ENCODE peak calls at places on chromosomes 2 and 18, in six cellular contexts. L is heart left ventricle, S is adrenal gland, G is body of pancreas, Y is thyroid gland, I is spleen. K is an unnamed sample.

GRCh38 chr2:158586491-158586890 is 129.7 kb downstream of the PKP4 start:
- DNase-seq in S (no peak), Y (no peak), L (no peak), I (no peak), G (no peak), K (no peak)

GRCh38 chr2:174176898-174177297 is 71.4 kb downstream of the OLA1 start:
- DNase-seq in S (no peak), G (no peak), L (no peak), Y (no peak), I (no peak), K (no peak)

GRCh38 chr2:134934150-134934549 is 15.5 kb downstream of the CCNT2 start:
- DNase-seq in L (no peak), Y (no peak), I (no peak), S (no peak), G (no peak), K (no peak)

GRCh38 chr18:70019136-70019535 is 71.5 kb upstream of the CD226 start:
- DNase-seq in I (no peak), L (no peak), S (no peak), Y (no peak), G (no peak), K (no peak)

GRCh38 chr18:9106800-9107574 is 4.5 kb downstream of the NDUFV2 start:
- DNase-seq in I (no peak), L (no peak), G (no peak), S (no peak), Y (no peak), K (no peak)

GRCh38 chr18:3172081-3172480 is 47.7 kb downstream of the MYOM1 start:
- DNase-seq in I (no peak), G (no peak), S (no peak), L (no peak), Y (no peak), K (no peak)

GRCh38 chr2:29066271-29066860 is 8.0 kb downstream of the PCARE start:
- DNase-seq in Y (peak), G (peak), I (no peak), S (no peak), L (no peak), K (peak)

GRCh38 chr2:102005989-102006885 is 14.5 kb downstream of the IL1R2 start:
- DNase-seq in I (no peak), L (peak), S (peak), G (peak), Y (no peak), K (no peak)

GRCh38 chr2:85175369-85176299 is 42.4 kb downstream of the TCF7L1 start:
- DNase-seq in G (peak), S (no peak), Y (peak), I (no peak), L (peak), K (no peak)

GRCh38 chr18:45060102-45060501 is 379.4 kb downstream of the SETBP1 start:
- DNase-seq in L (no peak), I (no peak), S (no peak), G (no peak), Y (no peak), K (no peak)

GRCh38 chr2:86598966-86599365 is 24.7 kb downstream of the RNF103 start:
- DNase-seq in G (no peak), I (no peak), Y (no peak), S (no peak), L (no peak), K (no peak)

GRCh38 chr2:100819365-100820345 is at the start of gene NPAS2:
- DNase-seq in Y (peak), I (no peak), S (peak), L (peak), G (peak), K (peak)
- TF ChIP-seq POLR2A in Y (no peak), I (no peak), S (peak), L (no peak), G (no peak), K (no peak)

DNA sequence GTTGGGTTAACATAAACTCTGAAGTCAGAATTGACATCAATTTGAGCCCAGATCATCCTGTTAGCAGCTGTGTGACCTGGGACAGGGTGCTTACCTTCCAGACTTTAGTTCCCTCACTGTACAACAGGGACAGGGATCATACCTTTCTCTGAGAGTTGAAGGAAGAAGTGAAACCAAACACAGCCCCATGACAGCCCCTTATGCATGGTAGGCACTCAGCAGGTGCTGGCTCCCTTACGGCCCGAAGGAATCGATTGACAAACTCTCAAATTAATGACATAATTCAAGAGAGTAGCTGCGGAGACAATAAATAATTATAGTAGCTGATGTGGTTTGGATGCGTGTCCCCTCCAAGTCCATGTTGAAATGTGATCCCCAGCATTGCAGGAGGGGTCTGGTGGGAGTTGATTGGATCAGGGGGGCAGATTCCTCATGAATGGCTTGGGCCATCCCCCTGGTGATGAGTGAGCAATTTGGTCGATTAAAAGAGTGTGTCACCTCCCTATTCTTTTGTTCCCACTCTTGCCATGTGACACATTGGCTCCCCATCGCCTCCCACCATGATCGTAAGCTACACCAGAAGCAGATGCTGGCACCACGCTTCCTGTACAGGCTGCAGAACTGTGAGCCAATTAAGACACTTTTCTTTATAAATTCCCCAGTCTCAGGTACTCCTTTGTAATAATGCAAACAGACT is 72.4 kb downstream of the ODC1 start:
- DNase-seq in L (no peak), G (no peak), S (no peak), Y (no peak), I (no peak), K (no peak)
- H3K27ac ChIP-seq in L (no peak), G (no peak), S (no peak), Y (no peak), I (no peak), K (peak)

GRCh38 chr2:177618270-177619253 is 226.0 kb downstream of the AGPS start:
- DNase-seq in G (peak), L (peak), Y (peak), S (peak), I (peak), K (peak)
- TF ChIP-seq POLR2A in G (peak), L (peak), Y (no peak), S (peak), I (no peak), K (no peak)

DNA sequence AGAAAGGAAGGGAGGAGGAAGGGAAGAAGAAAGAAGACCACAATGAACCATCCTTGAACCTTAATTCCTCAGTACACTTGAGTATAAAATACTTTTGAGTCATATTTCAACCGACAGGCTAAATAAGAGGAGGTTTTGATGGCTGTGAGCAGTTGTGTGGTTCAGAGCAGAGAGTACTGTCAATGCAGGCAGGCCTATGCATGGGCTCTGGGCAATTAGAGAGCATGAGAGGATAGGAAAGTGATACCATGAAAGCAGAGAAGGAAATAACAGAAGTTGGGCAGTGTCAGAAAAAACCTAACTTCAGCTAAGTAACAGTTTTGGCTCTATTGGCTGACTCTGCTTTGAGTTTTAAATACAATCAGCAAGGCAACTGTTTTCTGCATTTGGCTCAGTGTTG is 123.6 kb upstream of the STK17B start:
- DNase-seq in S (no peak), Y (no peak), G (no peak), L (no peak), I (no peak), K (no peak)
- H3K27ac ChIP-seq in S (no peak), Y (no peak), G (no peak), L (no peak), I (no peak), K (peak)

DNA sequence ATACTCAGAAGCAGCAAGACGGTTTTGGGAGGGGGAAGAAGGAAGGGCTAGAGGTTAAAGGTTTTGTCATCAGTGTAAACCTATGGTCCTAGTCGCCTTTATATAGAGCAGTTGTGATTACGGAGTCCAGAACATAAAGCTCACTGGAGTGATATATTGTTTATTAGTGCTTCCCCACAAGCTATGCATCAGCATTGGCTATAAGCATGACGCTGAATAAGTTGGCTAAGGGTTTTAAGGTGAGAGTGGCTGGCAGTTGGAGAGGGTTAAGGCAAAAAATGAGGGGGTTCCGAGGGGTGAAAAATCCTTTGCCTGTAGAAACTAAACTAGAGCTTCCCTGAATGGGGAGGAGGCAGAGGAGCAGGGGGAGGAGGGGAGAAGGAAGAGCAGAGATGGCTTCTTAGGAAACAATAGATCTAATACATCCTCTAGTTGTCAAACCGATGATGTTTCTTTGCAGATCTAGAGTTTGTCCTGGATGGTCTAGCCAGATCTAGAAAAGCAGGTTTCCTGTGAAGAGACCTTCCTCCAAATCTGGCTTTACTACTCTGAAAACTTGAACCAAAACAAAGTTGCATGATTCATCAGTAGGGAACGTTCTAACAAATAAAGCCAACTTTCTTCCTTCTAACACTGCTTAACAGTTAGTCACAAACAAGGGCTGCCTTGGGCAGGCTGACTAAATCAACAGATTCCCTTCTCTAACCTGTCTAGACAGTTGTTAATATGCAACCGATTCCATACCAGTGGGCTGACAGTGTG is 2.5 kb downstream of the KLF7 start:
- DNase-seq in G (peak), I (no peak), L (no peak), S (peak), Y (peak), K (no peak)
- TF ChIP-seq POLR2A in G (no peak), I (peak), L (peak), S (peak), Y (no peak), K (no peak)

GRCh38 chr18:211582-211981 is 53.2 kb downstream of the USP14 start:
- DNase-seq in Y (no peak), G (no peak), S (no peak), I (no peak), L (no peak), K (no peak)

GRCh38 chr18:215448-216010 is 52.3 kb downstream of the THOC1 start:
- DNase-seq in G (no peak), Y (peak), I (no peak), S (no peak), L (no peak), K (no peak)

GRCh38 chr18:212780-213179 is 54.4 kb downstream of the USP14 start:
- DNase-seq in S (no peak), L (no peak), G (no peak), I (no peak), Y (no peak), K (no peak)

GRCh38 chr18:213977-214376 is 53.9 kb downstream of the THOC1 start:
- DNase-seq in S (no peak), G (no peak), I (no peak), Y (no peak), L (no peak), K (no peak)

DNA sequence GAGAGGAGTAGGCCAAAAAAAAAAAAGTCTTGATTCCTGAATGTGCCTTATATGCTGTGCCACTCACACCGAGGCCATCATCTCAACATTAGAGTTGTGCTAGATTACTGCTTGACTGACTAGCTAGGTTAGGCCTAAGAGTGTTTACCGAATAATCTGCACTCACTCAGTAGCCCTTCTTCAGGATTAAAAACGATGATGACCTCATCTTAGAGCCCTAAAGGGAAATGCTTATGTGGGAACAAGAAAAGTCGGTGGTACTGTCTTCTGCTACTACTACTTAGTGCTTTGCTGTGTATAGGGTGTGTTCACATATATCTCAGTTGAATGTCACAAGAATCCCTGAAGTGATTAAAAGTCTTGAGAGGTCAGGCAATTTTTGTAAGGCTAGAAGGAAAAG is 54.3 kb downstream of the THOC1 start:
- DNase-seq in I (no peak), Y (no peak), L (no peak), S (no peak), G (no peak), K (no peak)
- H3K27ac ChIP-seq in I (no peak), Y (no peak), L (no peak), S (no peak), G (no peak), K (no peak)

GRCh38 chr18:77980275-77980674 is 730.6 kb downstream of the GALR1 start:
- DNase-seq in L (no peak), S (no peak), I (no peak), Y (no peak), G (no peak), K (peak)
- TF ChIP-seq POLR2A in L (no peak), S (no peak), I (no peak), Y (no peak), G (no peak), K (no peak)

GRCh38 chr2:189165656-189166380 is 13.7 kb downstream of the COL5A2 start:
- DNase-seq in I (no peak), Y (no peak), G (no peak), S (no peak), L (no peak), K (no peak)

GRCh38 chr2:189161894-189162293 is 17.7 kb downstream of the COL5A2 start:
- DNase-seq in G (no peak), I (no peak), S (no peak), Y (no peak), L (no peak), K (no peak)

GRCh38 chr2:189163889-189164288 is 15.7 kb downstream of the COL5A2 start:
- DNase-seq in Y (no peak), L (no peak), G (no peak), I (no peak), S (no peak), K (no peak)

GRCh38 chr2:189162566-189162965 is 17.0 kb downstream of the COL5A2 start:
- DNase-seq in L (no peak), S (no peak), G (no peak), Y (no peak), I (no peak), K (no peak)

DNA sequence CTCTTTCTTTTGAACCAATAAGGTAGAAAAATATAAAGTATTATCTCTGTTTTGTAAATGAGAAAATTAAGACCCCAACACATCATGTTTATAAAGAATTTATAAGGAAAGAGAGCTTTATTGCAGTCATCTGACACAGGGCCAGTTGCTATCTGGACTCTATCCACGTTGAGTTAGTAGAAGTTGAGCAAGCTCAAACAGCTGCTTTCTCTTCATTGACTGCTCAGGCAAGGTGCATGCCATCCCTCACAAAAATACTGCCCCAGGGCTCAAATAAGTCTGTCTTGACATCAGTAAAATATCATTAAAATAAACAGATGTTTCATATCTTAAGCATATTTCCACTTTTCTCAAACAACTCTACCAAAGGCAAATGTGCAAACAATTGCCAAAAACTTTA is 14.8 kb downstream of the COL5A2 start:
- DNase-seq in L (no peak), Y (peak), S (no peak), G (no peak), I (no peak), K (no peak)
- H3K27ac ChIP-seq in L (no peak), Y (no peak), S (no peak), G (no peak), I (no peak), K (no peak)

DNA sequence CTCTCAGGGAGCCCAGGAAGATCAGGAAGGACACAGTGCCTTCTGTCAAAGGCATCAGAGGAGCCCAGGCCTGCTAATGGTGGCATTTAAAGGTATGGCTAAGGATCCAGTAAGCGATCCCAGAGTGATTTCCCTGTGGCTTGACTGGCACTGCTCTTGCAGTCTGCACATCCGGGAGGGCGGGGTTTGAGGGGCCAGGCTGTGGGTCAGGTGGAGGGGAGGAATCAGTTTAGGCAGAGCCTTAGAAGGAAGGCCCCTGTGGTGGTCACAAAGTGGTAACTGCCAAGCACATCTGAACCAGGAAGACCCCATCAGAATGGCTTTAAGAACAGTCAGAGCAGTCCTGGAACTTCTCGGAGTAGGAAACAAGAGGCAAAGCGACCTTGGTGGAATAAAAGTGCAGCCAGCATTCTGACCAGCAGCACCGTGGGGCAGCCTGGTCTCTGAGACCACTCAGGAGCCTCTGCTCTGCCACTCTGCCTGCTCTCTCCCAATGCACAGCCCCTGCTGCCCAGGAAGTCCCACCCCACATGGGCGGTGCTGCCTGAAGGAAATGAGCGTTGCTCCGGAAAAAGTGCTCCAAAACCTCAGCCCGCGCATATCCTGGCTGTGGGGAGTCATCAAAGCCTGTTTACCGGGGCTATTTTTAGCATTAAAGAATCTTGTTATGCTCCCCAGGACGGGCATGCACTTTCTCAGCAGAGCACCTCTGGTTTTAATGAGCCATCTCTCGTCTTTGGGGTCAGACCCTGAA is 54.4 kb downstream of the EPAS1 start:
- DNase-seq in I (peak), Y (peak), L (peak), S (peak), G (peak), K (peak)
- TF ChIP-seq POLR2A in I (no peak), Y (no peak), L (peak), S (no peak), G (no peak), K (no peak)

GRCh38 chr2:204051476-204051875 is 114.9 kb downstream of the ICOS start:
- DNase-seq in I (no peak), Y (no peak), G (no peak), S (no peak), L (no peak), K (no peak)

GRCh38 chr2:204049635-204050034 is 113.1 kb downstream of the ICOS start:
- DNase-seq in L (no peak), S (no peak), Y (no peak), G (no peak), I (no peak), K (no peak)

GRCh38 chr2:204050681-204051080 is 114.1 kb downstream of the ICOS start:
- DNase-seq in S (no peak), Y (no peak), G (no peak), L (no peak), I (no peak), K (no peak)

GRCh38 chr2:204046145-204046544 is 109.6 kb downstream of the ICOS start:
- DNase-seq in S (no peak), L (no peak), I (no peak), Y (no peak), G (no peak), K (no peak)

GRCh38 chr2:204051999-204052558 is 115.5 kb downstream of the ICOS start:
- DNase-seq in S (no peak), I (no peak), L (no peak), Y (no peak), G (no peak), K (no peak)
- H3K27ac ChIP-seq in S (no peak), I (no peak), L (no peak), Y (no peak), G (no peak), K (no peak)